ENCODE peak calls at places on chromosomes 16 and 17, in seven cellular contexts. H is trophoblast cell, B is mesendoderm, X is IMR-90, J is H9, A is H1, Q is mesenchymal stem cell. D is an unnamed sample.
A peak's percentile ranks its signal among the peaks of the same experiment; 100 is the strongest.

GRCh38 chr17:2111691-2112090 is 56.8 kb downstream of the HIC1 start:
- DNase-seq in B (no peak), A (no peak), H (peak; percentile 51), J (no peak), Q (peak; percentile 86), X (peak; percentile 97), D (no peak)

GRCh38 chr16:22161999-22162657 is at the start of gene SDR42E2:
- DNase-seq in A (peak; percentile 19), Q (no peak), H (peak; percentile 24), B (peak; percentile 60), J (peak; percentile 84), X (no peak), D (no peak)

GRCh38 chr17:2563061-2563460 is 30.4 kb upstream of the PAFAH1B1 start:
- DNase-seq in J (no peak), A (no peak), B (peak; percentile 26), X (no peak), H (no peak), Q (no peak), D (no peak)

GRCh38 chr16:4852221-4852872 is 5.1 kb downstream of the UBN1 start:
- DNase-seq in X (peak; percentile 16), J (no peak), B (no peak), H (no peak), A (no peak), Q (peak; percentile 30), D (no peak)

GRCh38 chr16:89244754-89245153 is 27.3 kb downstream of the ZNF778 start:
- DNase-seq in A (no peak), X (no peak), Q (no peak), B (no peak), J (no peak), H (no peak), D (no peak)

GRCh38 chr16:75065149-75065807 is 51.3 kb downstream of the LDHD start:
- DNase-seq in H (no peak), X (no peak), Q (no peak), A (no peak), B (no peak), J (no peak), D (no peak)

GRCh38 chr17:75271233-75271954 is 363 bp upstream of the MIF4GD start:
- DNase-seq in A (no peak), X (no peak), Q (peak; percentile 62), H (peak; percentile 68), J (peak; percentile 79), B (peak; percentile 67), D (peak; percentile 78)

GRCh38 chr17:82876602-82877391 is 37.0 kb upstream of the ZNF750 start:
- DNase-seq in A (no peak), B (peak; percentile 57), X (peak; percentile 78), J (peak; percentile 69), Q (peak; percentile 84), H (peak; percentile 82), D (no peak)

GRCh38 chr17:62800580-62800979 is 7.5 kb downstream of the MARCHF10 start:
- DNase-seq in B (peak; percentile 90), A (no peak), J (peak; percentile 72), X (peak; percentile 63), H (peak; percentile 94), Q (peak; percentile 80), D (no peak)

GRCh38 chr16:76335187-76335974 is 58.2 kb downstream of the CNTNAP4 start:
- DNase-seq in B (peak; percentile 72), H (no peak), J (no peak), X (no peak), Q (no peak), A (peak; percentile 5), D (no peak)

GRCh38 chr17:78409191-78409621 is 30.8 kb downstream of the PGS1 start:
- DNase-seq in B (no peak), Q (no peak), X (no peak), J (no peak), H (no peak), A (no peak), D (no peak)

GRCh38 chr16:2016407-2016922 is 3.1 kb upstream of the NPW start:
- DNase-seq in X (no peak), Q (no peak), H (no peak), J (no peak), A (no peak), B (peak; percentile 30), D (no peak)

GRCh38 chr16:2022723-2023097 is 3.1 kb downstream of the NPW start:
- DNase-seq in H (no peak), Q (peak; percentile 85), X (peak; percentile 26), A (no peak), J (peak; percentile 91), B (peak; percentile 93), D (no peak)

GRCh38 chr17:51427259-51428255 is 167.2 kb downstream of the UTP18 start:
- DNase-seq in J (no peak), A (no peak), Q (no peak), X (no peak), B (no peak), H (no peak), D (no peak)

GRCh38 chr17:67639997-67640396 is 77.7 kb upstream of the NOL11 start:
- DNase-seq in A (no peak), B (no peak), X (no peak), H (no peak), Q (no peak), J (no peak), D (no peak)

GRCh38 chr17:45852535-45853297 is 8.0 kb downstream of the SPPL2C start:
- DNase-seq in J (peak; percentile 73), Q (peak; percentile 47), B (peak; percentile 67), H (peak; percentile 41), A (peak; percentile 13), X (peak; percentile 55), D (peak; percentile 76)

GRCh38 chr16:82882249-82882648 is 255.5 kb downstream of the CDH13 start:
- DNase-seq in X (no peak), J (no peak), Q (no peak), H (no peak), A (no peak), B (no peak), D (no peak)

GRCh38 chr16:50683689-50684374 is 2.7 kb upstream of the SNX20 start:
- DNase-seq in H (no peak), J (no peak), Q (no peak), A (no peak), X (no peak), B (no peak), D (no peak)

GRCh38 chr16:470418-470817 is 45.0 kb downstream of the RAB11FIP3 start:
- DNase-seq in X (no peak), J (no peak), Q (no peak), B (no peak), H (no peak), A (no peak), D (no peak)

GRCh38 chr16:53511403-53512280 is 8.6 kb upstream of the AKTIP start:
- DNase-seq in J (no peak), B (peak; percentile 91), A (no peak), X (no peak), Q (no peak), H (no peak), D (no peak)

GRCh38 chr17:61556224-61557188 is 34.5 kb downstream of the NACA2 start:
- DNase-seq in Q (no peak), X (peak; percentile 24), J (no peak), B (no peak), A (no peak), H (no peak), D (no peak)

GRCh38 chr16:14339694-14340093 is 268.6 kb downstream of the MRTFB start:
- DNase-seq in H (no peak), J (no peak), B (no peak), X (no peak), Q (no peak), A (no peak), D (no peak)

GRCh38 chr16:72740346-72740745 is 307.6 kb downstream of the ZFHX3 start:
- DNase-seq in B (peak; percentile 59), X (peak; percentile 43), J (no peak), Q (peak; percentile 3), H (peak; percentile 25), A (no peak), D (no peak)

GRCh38 chr17:50527155-50527762 is 5.3 kb upstream of the EPN3 start:
- DNase-seq in A (no peak), B (peak; percentile 37), J (no peak), X (no peak), H (no peak), Q (no peak), D (no peak)

GRCh38 chr16:86961133-86961720 is 356.0 kb downstream of the C16orf95 start:
- DNase-seq in A (no peak), B (no peak), J (no peak), Q (no peak), H (no peak), X (peak; percentile 72), D (no peak)

GRCh38 chr17:81325974-81326358 is 30.9 kb upstream of the SLC38A10 start:
- DNase-seq in J (no peak), Q (no peak), B (no peak), A (no peak), X (no peak), H (no peak), D (no peak)

GRCh38 chr17:66466933-66467367 is 164.5 kb downstream of the PRKCA start:
- DNase-seq in A (no peak), J (peak; percentile 23), X (peak; percentile 100), H (peak; percentile 85), B (peak; percentile 88), Q (peak; percentile 99), D (no peak)

GRCh38 chr17:69651921-69652320 is 237.4 kb downstream of the MAP2K6 start:
- DNase-seq in H (no peak), A (no peak), X (no peak), J (no peak), Q (no peak), B (no peak), D (no peak)

GRCh38 chr16:24075929-24076716 is 180.0 kb upstream of the CACNG3 start:
- DNase-seq in A (no peak), H (peak; percentile 75), X (no peak), J (peak; percentile 41), Q (no peak), B (peak; percentile 93), D (no peak)
- H3K23ac ChIP-seq in A (no peak overlapping the region), H (no peak overlapping the region), X (no peak overlapping the region), J (no peak overlapping the region), Q (no peak overlapping the region), B (no peak overlapping the region), D (no peak overlapping the region)

GRCh38 chr16:60217787-60218186 is 1483.7 kb upstream of the GOT2 start:
- DNase-seq in H (no peak), X (no peak), A (no peak), J (peak; percentile 59), B (no peak), Q (no peak), D (no peak)
- H4K8ac ChIP-seq in H (no peak overlapping the region), X (no peak overlapping the region), A (peak overlapping the region; percentile 57), J (no peak overlapping the region), B (no peak overlapping the region), Q (no peak overlapping the region), D (no peak overlapping the region)

GRCh38 chr17:43482103-43483012 is 1.4 kb upstream of the DHX8 start:
- DNase-seq in A (no peak), Q (no peak), B (no peak), H (no peak), X (no peak), J (no peak), D (no peak)
- H3K23ac ChIP-seq in A (no peak overlapping the region), Q (no peak overlapping the region), B (no peak overlapping the region), H (no peak overlapping the region), X (peak overlapping the region; percentile 19), J (no peak overlapping the region), D (no peak overlapping the region)

GRCh38 chr16:85477801-85478363 is 135.2 kb upstream of the GSE1 start:
- DNase-seq in X (no peak), B (no peak), Q (peak; percentile 52), H (peak; percentile 88), A (no peak), J (no peak), D (no peak)
- H4K8ac ChIP-seq in X (no peak overlapping the region), B (no peak overlapping the region), Q (no peak overlapping the region), H (no peak overlapping the region), A (no peak overlapping the region), J (no peak overlapping the region), D (no peak overlapping the region)

D was measured in neuronal stem cell.